ENCODE peak calls at places on chromosomes 12 and 14, in eight cellular contexts. Y, H, W, A, O, L, B and D are unnamed samples.
A peak's percentile ranks its signal among the peaks of the same experiment; 100 is the strongest.

GRCh38 chr14:75293920-75294648 is 15.5 kb downstream of the FOS start:
- DNase-seq in Y (peak; percentile 98), H (peak; percentile 97), W (peak; percentile 96), A (peak; percentile 98), O (peak; percentile 97), L (no peak), B (peak; percentile 94), D (peak; percentile 98)

GRCh38 chr12:52815161-52815560 is 1.2 kb upstream of the KRT4 start:
- DNase-seq in Y (no peak), H (no peak), W (no peak), A (no peak), O (no peak), L (no peak), B (no peak), D (no peak)

GRCh38 chr14:75277000-75277795 is 1.4 kb upstream of the FOS start:
- DNase-seq in Y (peak; percentile 97), H (peak; percentile 92), W (peak; percentile 91), A (peak; percentile 94), O (peak; percentile 96), L (no peak), B (peak; percentile 79), D (peak; percentile 91)

GRCh38 chr12:40648519-40648918 is 43.7 kb upstream of the CNTN1 start:
- DNase-seq in Y (no peak), H (no peak), W (no peak), A (no peak), O (no peak), L (no peak), B (no peak), D (no peak)

GRCh38 chr12:121253638-121254335 is 42.7 kb downstream of the CAMKK2 start:
- DNase-seq in Y (no peak), H (no peak), W (no peak), A (no peak), O (no peak), L (no peak), B (no peak), D (no peak)

GRCh38 chr12:77253321-77253720 is 188.0 kb upstream of the E2F7 start:
- DNase-seq in Y (no peak), H (no peak), W (no peak), A (no peak), O (no peak), L (no peak), B (no peak), D (no peak)

GRCh38 chr14:104436741-104437701 is 142.5 kb upstream of the C14orf180 start:
- DNase-seq in Y (no peak), H (peak; percentile 6), W (peak; percentile 10), A (no peak), O (no peak), L (no peak), B (no peak), D (peak; percentile 6)

GRCh38 chr12:32070370-32070769 is 36.3 kb upstream of the BICD1 start:
- DNase-seq in Y (peak; percentile 7), H (no peak), W (no peak), A (no peak), O (no peak), L (no peak), B (no peak), D (no peak)

GRCh38 chr14:21384494-21384851 is 654 bp upstream of the SUPT16H start:
- DNase-seq in Y (no peak), H (no peak), W (no peak), A (no peak), O (no peak), L (no peak), B (no peak), D (no peak)

GRCh38 chr12:38025916-38026315 is 290.7 kb upstream of the ALG10B start:
- DNase-seq in Y (no peak), H (no peak), W (no peak), A (no peak), O (no peak), L (no peak), B (no peak), D (no peak)

GRCh38 chr12:93136243-93137015 is 207.3 kb upstream of the EEA1 start:
- DNase-seq in Y (no peak), H (no peak), W (no peak), A (no peak), O (no peak), L (no peak), B (no peak), D (no peak)

GRCh38 chr12:55728185-55728931 is 451 bp downstream of the CD63 start:
- DNase-seq in Y (peak; percentile 81), H (peak; percentile 81), W (peak; percentile 78), A (peak; percentile 83), O (peak; percentile 84), L (no peak), B (peak; percentile 87), D (no peak)

GRCh38 chr14:85752179-85752578 is 222.2 kb downstream of the FLRT2 start:
- DNase-seq in Y (no peak), H (no peak), W (no peak), A (no peak), O (no peak), L (no peak), B (no peak), D (no peak)

GRCh38 chr14:56129941-56130340 is 11.7 kb downstream of the PELI2 start:
- DNase-seq in Y (no peak), H (no peak), W (no peak), A (no peak), O (no peak), L (no peak), B (no peak), D (no peak)

GRCh38 chr14:62988967-62989366 is 56.3 kb downstream of the KCNH5 start:
- DNase-seq in Y (no peak), H (no peak), W (no peak), A (no peak), O (no peak), L (no peak), B (no peak), D (no peak)

GRCh38 chr14:35911097-35911496 is 85.0 kb downstream of the BRMS1L start:
- DNase-seq in Y (no peak), H (no peak), W (no peak), A (no peak), O (no peak), L (no peak), B (no peak), D (no peak)

GRCh38 chr14:68627868-68628604 is 164.8 kb downstream of the ZFP36L1 start:
- DNase-seq in Y (no peak), H (peak; percentile 74), W (peak; percentile 77), A (peak; percentile 86), O (no peak), L (no peak), B (no peak), D (no peak)

GRCh38 chr14:77099425-77100167 is 1.5 kb downstream of the CIPC start:
- DNase-seq in Y (peak; percentile 91), H (no peak), W (peak; percentile 50), A (no peak), O (no peak), L (no peak), B (no peak), D (no peak)

GRCh38 chr14:77098470-77099353 is 654 bp downstream of the CIPC start:
- DNase-seq in Y (no peak), H (peak; percentile 59), W (peak; percentile 47), A (peak; percentile 87), O (peak; percentile 63), L (no peak), B (no peak), D (peak; percentile 29)

GRCh38 chr14:77103475-77103874 is 5.4 kb downstream of the CIPC start:
- DNase-seq in Y (no peak), H (no peak), W (no peak), A (no peak), O (no peak), L (no peak), B (no peak), D (no peak)

GRCh38 chr14:77102154-77102553 is 4.1 kb downstream of the CIPC start:
- DNase-seq in Y (no peak), H (peak; percentile 55), W (peak; percentile 26), A (no peak), O (no peak), L (no peak), B (no peak), D (no peak)

DNA sequence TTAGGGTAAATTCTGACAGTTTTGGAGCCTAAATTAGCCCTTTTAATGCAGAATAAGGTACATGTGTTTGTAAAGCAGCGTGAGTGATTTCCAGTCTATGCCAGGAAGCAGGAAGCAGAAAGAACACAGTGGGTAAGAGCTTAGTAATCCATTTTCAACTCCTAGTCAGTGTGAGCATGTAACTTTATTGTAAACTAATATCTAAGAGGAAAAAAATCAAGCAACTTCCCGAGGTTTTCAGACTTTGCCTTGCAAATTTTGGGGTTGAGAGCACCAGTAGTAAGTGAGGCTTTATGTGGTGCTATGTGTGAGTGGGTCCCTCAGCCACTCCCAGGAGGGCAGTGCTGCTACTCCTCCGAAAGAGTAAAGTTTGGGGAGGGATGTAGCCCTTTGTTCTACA is 2.9 kb downstream of the CIPC start:
- DNase-seq in Y (no peak), H (no peak), W (no peak), A (no peak), O (no peak), L (no peak), B (no peak), D (no peak)
- H3K4me3 ChIP-seq in Y (no peak overlapping the region), H (no peak overlapping the region), W (no peak overlapping the region), A (no peak overlapping the region), O (no peak overlapping the region), L (no peak overlapping the region), B (no peak overlapping the region), D (no peak overlapping the region)

GRCh38 chr12:1630081-1630826 is 1.2 kb downstream of the WNT5B start:
- DNase-seq in Y (no peak), H (peak; percentile 59), W (peak; percentile 57), A (peak; percentile 83), O (peak; percentile 31), L (no peak), B (no peak), D (peak; percentile 73)

GRCh38 chr12:1630827-1631591 is 2.0 kb downstream of the WNT5B start:
- DNase-seq in Y (peak; percentile 46), H (no peak), W (no peak), A (no peak), O (no peak), L (no peak), B (no peak), D (no peak)

GRCh38 chr12:1632702-1633101 is 3.7 kb downstream of the WNT5B start:
- DNase-seq in Y (no peak), H (no peak), W (no peak), A (peak; percentile 89), O (no peak), L (no peak), B (no peak), D (no peak)

GRCh38 chr12:1628671-1629337 is at the start of gene WNT5B:
- DNase-seq in Y (no peak), H (no peak), W (no peak), A (no peak), O (no peak), L (no peak), B (no peak), D (no peak)

GRCh38 chr12:1629338-1630080 is 478 bp downstream of the WNT5B start:
- DNase-seq in Y (no peak), H (peak; percentile 37), W (peak; percentile 52), A (no peak), O (no peak), L (no peak), B (peak; percentile 61), D (no peak)
- TF ChIP-seq CTCF in Y (peak; percentile 17), H (no peak), W (no peak), A (no peak), O (no peak), L (no peak), B (peak; percentile 21), D (no peak)

GRCh38 chr12:69348162-69348938 is at the start of gene LYZ:
- DNase-seq in Y (no peak), H (peak; percentile 20), W (no peak), A (no peak), O (no peak), L (no peak), B (no peak), D (no peak)
- H3K4me3 ChIP-seq in Y (no peak within 1 kb of the TSS), H (no peak within 1 kb of the TSS), W (no peak within 1 kb of the TSS), A (peak within 1 kb of the TSS; percentile 15), O (no peak within 1 kb of the TSS), L (no peak within 1 kb of the TSS), B (no peak within 1 kb of the TSS), D (no peak within 1 kb of the TSS)

GRCh38 chr12:62933871-62934798 is 815 bp downstream of the PPM1H start:
- DNase-seq in Y (peak; percentile 8), H (peak; percentile 35), W (peak; percentile 44), A (peak; percentile 74), O (peak; percentile 22), L (no peak), B (peak; percentile 46), D (no peak)
- TF ChIP-seq CTCF in Y (no peak), H (no peak), W (no peak), A (no peak), O (no peak), L (no peak), B (no peak), D (no peak)